ENCODE peak calls at places on chromosome 19, in six cellular contexts. S is H9, M is H1, E is IMR-90, K is trophoblast cell, U is mesenchymal stem cell. L is an unnamed sample.

GRCh38 chr19:49710372-49710951 is 19.5 kb downstream of the CPT1C start:
- DNase-seq in S (no peak), M (no peak), E (peak), K (no peak), U (peak), L (no peak)

GRCh38 chr19:54470991-54471782 is 1.9 kb downstream of the CDC42EP5 start:
- DNase-seq in S (peak), M (no peak), E (no peak), K (peak), U (peak), L (no peak)

GRCh38 chr19:1263198-1263597 is 5.9 kb upstream of the CIRBP start:
- DNase-seq in S (no peak), M (no peak), E (no peak), K (no peak), U (no peak), L (no peak)

GRCh38 chr19:42114412-42114811 is 17.8 kb downstream of the POU2F2 start:
- DNase-seq in S (peak), M (no peak), E (no peak), K (no peak), U (peak), L (no peak)

GRCh38 chr19:46818812-46819211 is 30.4 kb upstream of the SLC1A5 start:
- DNase-seq in S (peak), M (no peak), E (peak), K (no peak), U (no peak), L (no peak)

GRCh38 chr19:3573162-3573857 is 566 bp downstream of the HMG20B start:
- DNase-seq in S (no peak), M (no peak), E (no peak), K (no peak), U (no peak), L (no peak)

GRCh38 chr19:52343548-52343947 is 7.5 kb downstream of the ZNF610 start:
- DNase-seq in S (peak), M (peak), E (peak), K (peak), U (peak), L (peak)

GRCh38 chr19:35512831-35513230 is 618 bp downstream of the DMKN start:
- DNase-seq in S (no peak), M (no peak), E (no peak), K (no peak), U (no peak), L (no peak)

GRCh38 chr19:46726551-46726950 is 9.6 kb upstream of the PRKD2 start:
- DNase-seq in S (no peak), M (no peak), E (no peak), K (no peak), U (no peak), L (no peak)

GRCh38 chr19:53961523-53962345 is 1.0 kb upstream of the CACNG8 start:
- DNase-seq in S (no peak), M (no peak), E (no peak), K (no peak), U (no peak), L (no peak)

GRCh38 chr19:4533835-4534424 is 1.1 kb downstream of the PLIN5 start:
- DNase-seq in S (no peak), M (no peak), E (no peak), K (no peak), U (no peak), L (no peak)

GRCh38 chr19:41698746-41699230 is 9.6 kb upstream of the CEACAM5 start:
- DNase-seq in S (no peak), M (no peak), E (no peak), K (no peak), U (no peak), L (no peak)

GRCh38 chr19:10808937-10809655 is 26.9 kb downstream of the TMED1 start:
- DNase-seq in S (no peak), M (no peak), E (peak), K (no peak), U (no peak), L (no peak)

DNA sequence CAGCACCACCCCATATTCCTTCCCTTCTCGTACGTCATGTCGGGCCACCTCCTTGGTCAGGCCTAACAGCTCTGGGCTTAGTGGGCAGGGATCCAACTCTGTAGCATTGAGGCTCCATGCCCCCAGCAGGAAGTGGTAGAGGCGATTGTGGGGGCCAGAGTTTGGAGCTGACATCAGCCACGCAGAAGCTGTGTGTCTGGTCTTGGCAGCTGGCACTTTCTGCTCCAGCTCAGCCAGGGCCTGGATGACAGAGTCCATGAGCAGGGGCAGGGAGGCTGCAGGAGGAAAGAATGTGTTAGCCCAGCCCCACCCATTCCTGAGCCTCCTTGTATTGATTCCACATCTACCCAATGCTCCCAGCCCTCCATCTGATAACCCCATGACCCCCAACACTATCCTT is 3.0 kb downstream of the PGLYRP2 start:
- DNase-seq in S (no peak), M (no peak), E (no peak), K (no peak), U (no peak), L (no peak)
- H3K9ac ChIP-seq in S (no peak), M (no peak), E (no peak), K (no peak), U (no peak), L (peak)

DNA sequence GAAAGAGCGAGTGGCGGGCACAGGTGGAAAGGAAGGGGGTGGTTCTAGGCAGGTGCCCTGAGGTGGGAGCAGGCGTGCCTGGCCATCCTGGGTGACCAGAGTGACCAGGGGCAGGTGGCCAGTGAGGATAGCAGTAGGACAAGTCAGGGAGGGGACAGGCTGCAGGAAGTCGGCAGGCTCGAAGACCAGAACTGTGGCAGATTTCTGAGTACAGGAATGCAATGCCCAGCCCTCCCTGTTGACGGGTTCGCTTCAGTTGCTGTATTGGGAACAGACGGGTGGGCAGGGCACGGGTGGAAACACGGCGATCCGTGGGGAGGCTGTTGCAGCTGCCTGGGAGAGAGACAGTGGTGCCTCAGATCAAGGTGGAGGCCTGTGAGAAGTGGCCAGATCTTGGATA is 1.9 kb downstream of the ZNF628 start:
- DNase-seq in S (no peak), M (no peak), E (no peak), K (no peak), U (no peak), L (no peak)
- H4K91ac ChIP-seq in S (no peak), M (no peak), E (no peak), K (no peak), U (no peak), L (peak)

GRCh38 chr19:39846176-39846677 is at the start of gene FBL:
- DNase-seq in S (peak), M (peak), E (peak), K (peak), U (peak), L (peak)

GRCh38 chr19:39845621-39846175 is 481 bp downstream of the FBL start:
- DNase-seq in S (no peak), M (no peak), E (no peak), K (no peak), U (peak), L (no peak)

GRCh38 chr19:39848392-39848791 is 2.2 kb upstream of the FBL start:
- DNase-seq in S (no peak), M (no peak), E (no peak), K (no peak), U (no peak), L (no peak)

GRCh38 chr19:39847525-39847924 is 1.3 kb upstream of the FBL start:
- DNase-seq in S (no peak), M (no peak), E (no peak), K (peak), U (no peak), L (no peak)

GRCh38 chr19:39846678-39847486 is 703 bp upstream of the FBL start:
- DNase-seq in S (peak), M (no peak), E (no peak), K (no peak), U (no peak), L (no peak)
- H3K9ac ChIP-seq in S (peak), M (peak), E (peak), K (peak), U (peak), L (no peak)

GRCh38 chr19:33301900-33302174 is 497 bp downstream of the CEBPA start:
- DNase-seq in S (no peak), M (no peak), E (no peak), K (no peak), U (no peak), L (no peak)

GRCh38 chr19:33301011-33301899 is 1.1 kb downstream of the CEBPA start:
- DNase-seq in S (no peak), M (no peak), E (no peak), K (no peak), U (peak), L (no peak)

GRCh38 chr19:33302974-33303790 is 848 bp upstream of the CEBPA start:
- DNase-seq in S (peak), M (no peak), E (peak), K (peak), U (peak), L (no peak)

GRCh38 chr19:33303791-33304759 is 1.7 kb upstream of the CEBPA start:
- DNase-seq in S (peak), M (no peak), E (no peak), K (no peak), U (no peak), L (no peak)

DNA sequence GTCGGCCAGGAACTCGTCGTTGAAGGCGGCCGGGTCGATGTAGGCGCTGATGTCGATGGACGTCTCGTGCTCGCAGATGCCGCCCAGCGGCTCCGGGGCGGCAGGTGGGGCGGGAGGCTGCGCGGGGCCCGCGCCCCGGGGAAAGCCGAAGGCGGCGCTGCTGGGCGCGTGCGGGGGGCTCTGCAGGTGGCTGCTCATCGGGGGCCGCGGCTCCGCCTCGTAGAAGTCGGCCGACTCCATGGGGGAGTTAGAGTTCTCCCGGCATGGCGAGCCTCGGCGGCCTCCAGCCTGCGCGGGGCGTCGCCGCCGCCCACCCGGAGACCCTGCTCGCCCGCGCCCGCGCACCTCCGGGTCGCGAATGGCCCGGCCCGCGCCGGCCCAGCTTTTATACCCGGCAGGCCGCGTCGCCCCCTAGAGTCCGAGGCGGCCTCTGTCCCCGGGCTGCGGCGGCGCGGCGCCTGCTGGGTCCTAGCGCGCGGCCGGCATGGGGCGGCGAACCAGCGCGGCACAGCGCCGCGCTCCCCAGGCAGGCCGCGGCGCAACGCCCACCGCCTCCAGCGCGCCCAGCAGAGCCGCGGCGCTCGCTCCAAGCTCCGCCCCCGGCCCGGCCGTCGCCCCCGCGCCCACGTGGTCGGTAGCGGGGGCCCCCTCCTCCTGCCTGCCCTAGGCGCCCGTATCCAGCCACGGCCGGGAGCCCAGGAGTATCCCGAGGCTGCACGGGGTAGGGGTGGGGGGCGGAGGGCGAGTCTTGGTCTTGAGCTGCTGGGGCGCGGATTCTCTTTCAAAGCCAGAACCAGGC is at the start of gene CEBPA:
- DNase-seq in S (peak), M (peak), E (peak), K (peak), U (peak), L (peak)
- H4K91ac ChIP-seq in S (no peak), M (peak), E (no peak), K (peak), U (no peak), L (no peak)

GRCh38 chr19:38055655-38056521 is 148.9 kb downstream of the SIPA1L3 start:
- DNase-seq in S (no peak), M (no peak), E (no peak), K (no peak), U (no peak), L (no peak)

GRCh38 chr19:38060346-38060745 is 153.3 kb downstream of the SIPA1L3 start:
- DNase-seq in S (no peak), M (no peak), E (no peak), K (no peak), U (no peak), L (no peak)

GRCh38 chr19:38059897-38060296 is 152.9 kb downstream of the SIPA1L3 start:
- DNase-seq in S (no peak), M (no peak), E (no peak), K (no peak), U (peak), L (no peak)

GRCh38 chr19:38056646-38057045 is 149.6 kb downstream of the SIPA1L3 start:
- DNase-seq in S (no peak), M (no peak), E (no peak), K (peak), U (no peak), L (no peak)

DNA sequence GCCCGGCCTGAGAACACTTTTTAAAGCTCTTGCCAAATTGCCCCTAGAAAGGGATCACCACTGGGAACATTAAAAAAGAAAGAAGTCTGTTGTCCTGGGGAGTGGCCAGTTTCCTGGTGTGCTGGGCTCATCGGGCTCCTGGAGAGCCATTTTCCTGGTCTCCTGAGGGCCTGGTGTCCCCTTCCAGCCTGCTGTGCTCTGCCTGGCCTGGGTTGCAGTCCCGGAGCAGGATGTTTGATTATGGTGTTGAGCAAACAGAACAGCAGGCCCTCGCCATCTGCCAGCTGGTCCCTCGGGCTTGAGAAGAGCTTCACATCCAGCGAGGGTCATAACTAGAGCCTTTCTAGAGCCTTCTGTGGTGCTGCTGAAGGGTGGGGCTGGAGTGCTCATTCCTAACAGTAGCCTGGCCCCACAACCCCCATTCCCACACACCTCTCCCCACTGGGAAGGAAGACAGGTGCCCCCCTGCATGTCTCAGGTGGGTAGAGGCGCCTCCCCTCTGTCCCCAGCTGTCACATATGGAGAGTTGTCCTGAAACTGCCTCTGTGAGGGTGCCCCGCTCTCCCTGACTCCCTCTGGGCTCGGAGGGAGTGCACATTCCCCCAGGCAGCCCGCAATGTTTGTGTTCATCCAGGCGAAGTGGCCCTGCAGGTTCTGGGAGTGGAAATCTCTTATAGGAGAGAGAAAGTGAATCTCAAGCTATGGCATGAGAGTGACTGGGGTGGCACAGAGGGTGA is 151.1 kb downstream of the SIPA1L3 start:
- DNase-seq in S (no peak), M (no peak), E (no peak), K (peak), U (peak), L (no peak)
- H3K9ac ChIP-seq in S (no peak), M (no peak), E (no peak), K (no peak), U (no peak), L (no peak)

L was measured in neuronal stem cell.